ENCODE peak calls at places on chromosomes 3 and 15, in four cellular contexts. T is NCI-H1436; C is stimulated activated CD4-positive, alpha-beta T cell treated with anti-CD3 and anti-CD28 coated beads, Interleukin-1b, Interleukin-23, amount 100 ng/mL, for 24 hours; A is NCI-H510A treated with DMSO at 0.1 percent for 48 hours. M is an unnamed sample.

GRCh38 chr3:18657858-18658820 is 233.0 kb upstream of the SATB1 start:
- DNase-seq in T (no peak), C (no peak), A (no peak), M (no peak)

GRCh38 chr15:90343391-90343790 is 8.7 kb upstream of the ZNF774 start:
- DNase-seq in T (no peak), C (no peak), A (no peak), M (no peak)

GRCh38 chr3:144900366-144900765 is 928.7 kb downstream of the DIPK2A start:
- DNase-seq in T (no peak), C (no peak), A (no peak), M (no peak)

GRCh38 chr3:11434017-11434526 is 161.9 kb downstream of the ATG7 start:
- DNase-seq in T (no peak), C (no peak), A (no peak), M (no peak)

GRCh38 chr3:44297255-44297654 is 41.3 kb upstream of the TCAIM start:
- DNase-seq in T (no peak), C (no peak), A (no peak), M (no peak)

GRCh38 chr15:64134322-64134829 is 17.2 kb upstream of the SNX22 start:
- DNase-seq in T (no peak), C (no peak), A (no peak), M (no peak)

GRCh38 chr3:155189478-155189877 is 104.0 kb downstream of the STRIT1 start:
- DNase-seq in T (no peak), C (no peak), A (no peak), M (no peak)

GRCh38 chr3:118529554-118529953 is 505.1 kb downstream of the IGSF11 start:
- DNase-seq in T (no peak), C (no peak), A (no peak), M (no peak)

GRCh38 chr3:182122779-182123178 is 411.1 kb downstream of the SOX2 start:
- DNase-seq in T (no peak), C (no peak), A (no peak), M (no peak)

GRCh38 chr3:134087046-134087974 is 57.6 kb upstream of the SLCO2A1 start:
- DNase-seq in T (no peak), C (no peak), A (no peak), M (no peak)

M was measured in D721Med.